ENCODE peak calls at places on chromosome 19, in four cellular contexts. One of them, this sample, is unnamed.
A peak's percentile ranks its signal among the peaks of the same experiment; 100 is the strongest.

GRCh38 chr19:33553530-33554310 is 32.1 kb upstream of the PEPD start:
- DNase-seq in H1: no peak
- DNase-seq in IMR-90: no peak
- DNase-seq in H9: no peak
- DNase-seq in this sample: no peak

GRCh38 chr19:2424686-2425621 is 2.4 kb downstream of the TIMM13 start:
- DNase-seq in IMR-90: peak; percentile 69
- DNase-seq in H1: peak; percentile 84
- DNase-seq in H9: peak; percentile 81
- DNase-seq in this sample: peak; percentile 84

GRCh38 chr19:12664406-12665280 is 1.9 kb downstream of the MAN2B1 start:
- DNase-seq in H9: peak; percentile 96
- DNase-seq in IMR-90: no peak
- DNase-seq in H1: peak; percentile 88
- DNase-seq in this sample: peak; percentile 82

GRCh38 chr19:34282611-34283519 is 28.5 kb downstream of the GARRE1 start:
- DNase-seq in IMR-90: no peak
- DNase-seq in H9: no peak
- DNase-seq in H1: no peak
- DNase-seq in this sample: no peak

GRCh38 chr19:23996549-23996948 is 81.9 kb downstream of the ZNF726 start:
- DNase-seq in H9: peak; percentile 28
- DNase-seq in H1: peak; percentile 56
- DNase-seq in IMR-90: no peak
- DNase-seq in this sample: peak; percentile 46

GRCh38 chr19:19464339-19465098 is 50.8 kb downstream of the TSSK6 start:
- DNase-seq in H1: no peak
- DNase-seq in IMR-90: peak; percentile 73
- DNase-seq in H9: no peak
- DNase-seq in this sample: peak; percentile 97

GRCh38 chr19:56969726-56970125 is 129.2 kb upstream of the PEG3 start:
- DNase-seq in H1: no peak
- DNase-seq in H9: no peak
- DNase-seq in IMR-90: no peak
- DNase-seq in this sample: peak; percentile 37

GRCh38 chr19:33124207-33125098 is 7.5 kb upstream of the WDR88 start:
- DNase-seq in H1: no peak
- DNase-seq in IMR-90: no peak
- DNase-seq in H9: no peak
- DNase-seq in this sample: peak; percentile 92

GRCh38 chr19:3664879-3665642 is 35.2 kb downstream of the PIP5K1C start:
- DNase-seq in H1: no peak
- DNase-seq in H9: no peak
- DNase-seq in IMR-90: no peak
- DNase-seq in this sample: no peak

GRCh38 chr19:6791237-6791636 is 18.7 kb downstream of the VAV1 start:
- DNase-seq in H9: no peak
- DNase-seq in IMR-90: no peak
- DNase-seq in H1: no peak
- DNase-seq in this sample: no peak

GRCh38 chr19:16824658-16825311 is 4.4 kb upstream of the SIN3B start:
- DNase-seq in H1: no peak
- DNase-seq in IMR-90: peak; percentile 51
- DNase-seq in H9: no peak
- DNase-seq in this sample: peak; percentile 58

GRCh38 chr19:36115453-36116343 is at the start of gene TBCB:
- DNase-seq in H1: no peak
- DNase-seq in H9: no peak
- DNase-seq in IMR-90: peak; percentile 28
- DNase-seq in this sample: peak; percentile 61

DNA sequence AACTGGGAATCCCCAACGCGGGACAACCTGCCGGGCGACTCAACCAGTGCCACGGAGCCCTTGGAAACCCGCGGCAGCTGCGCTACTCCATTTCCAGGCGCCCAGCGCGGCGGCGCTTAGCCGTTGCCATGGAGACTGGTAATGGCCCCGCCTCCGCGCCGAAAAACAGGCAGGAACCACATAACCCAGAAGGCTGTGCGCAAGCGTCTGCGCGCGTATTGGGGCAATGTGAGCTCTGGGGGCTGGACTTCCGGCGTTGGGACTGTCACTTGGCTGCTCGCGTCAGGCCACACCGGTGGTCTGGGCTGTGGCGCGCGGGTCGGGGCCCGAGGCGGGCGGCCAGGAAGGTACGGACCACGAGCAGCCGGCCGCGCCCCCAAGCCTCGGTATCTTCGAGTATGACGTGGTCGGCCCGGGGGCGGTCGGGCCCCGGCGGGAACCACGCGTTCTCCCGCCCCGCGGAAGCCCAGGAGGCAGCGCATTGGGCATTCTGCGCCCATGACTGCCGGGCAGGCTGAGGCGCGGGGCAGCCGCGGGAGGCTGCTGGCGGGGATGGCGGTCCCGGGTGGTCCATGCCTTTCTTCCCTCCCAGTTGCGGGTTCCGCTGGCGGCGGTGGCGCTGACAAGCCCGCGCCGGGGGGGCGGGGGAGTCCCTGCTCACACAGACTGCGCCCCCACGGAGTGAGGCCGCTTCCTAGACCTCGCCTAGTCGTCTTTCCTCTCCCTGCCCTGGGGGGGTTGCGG is at the start of gene ZNF324B:
- DNase-seq in IMR-90: peak; percentile 92
- DNase-seq in H9: peak; percentile 98
- DNase-seq in H1: peak; percentile 96
- DNase-seq in this sample: peak; percentile 98
- H4K8ac ChIP-seq in IMR-90: no peak within 1 kb of the TSS
- H4K8ac ChIP-seq in H9: no peak within 1 kb of the TSS
- H4K8ac ChIP-seq in H1: no peak within 1 kb of the TSS
- H4K8ac ChIP-seq in this sample: no peak within 1 kb of the TSS

GRCh38 chr19:30651066-30651465 is 278.9 kb downstream of the ZNF536 start:
- DNase-seq in H9: no peak
- DNase-seq in H1: no peak
- DNase-seq in IMR-90: no peak
- DNase-seq in this sample: no peak

GRCh38 chr19:30649149-30649548 is 277.0 kb downstream of the ZNF536 start:
- DNase-seq in H9: no peak
- DNase-seq in IMR-90: no peak
- DNase-seq in H1: no peak
- DNase-seq in this sample: no peak

GRCh38 chr19:30651691-30652090 is 279.5 kb downstream of the ZNF536 start:
- DNase-seq in H1: no peak
- DNase-seq in H9: no peak
- DNase-seq in IMR-90: no peak
- DNase-seq in this sample: no peak

GRCh38 chr19:30648321-30648720 is 276.1 kb downstream of the ZNF536 start:
- DNase-seq in H1: no peak
- DNase-seq in IMR-90: peak; percentile 2
- DNase-seq in H9: no peak
- DNase-seq in this sample: peak; percentile 64

GRCh38 chr19:30649934-30650614 is 277.9 kb downstream of the ZNF536 start:
- DNase-seq in H1: peak; percentile 54
- DNase-seq in H9: no peak
- DNase-seq in IMR-90: peak; percentile 51
- DNase-seq in this sample: peak; percentile 60
- H3K4me1 ChIP-seq in H1: no peaks in the 10 kb centered on the region
- H3K4me1 ChIP-seq in H9: no peaks in the 10 kb centered on the region
- H3K4me1 ChIP-seq in IMR-90: no peaks in the 10 kb centered on the region
- H3K4me1 ChIP-seq in this sample: no peaks in the 10 kb centered on the region

GRCh38 chr19:50377517-50377916 is 1.3 kb downstream of the NR1H2 start:
- DNase-seq in IMR-90: no peak
- DNase-seq in H9: no peak
- DNase-seq in H1: no peak
- DNase-seq in this sample: no peak
- H3K56ac ChIP-seq in IMR-90: no peak overlapping the region
- H3K56ac ChIP-seq in H9: no peak overlapping the region
- H3K56ac ChIP-seq in H1: no peak overlapping the region
- H3K56ac ChIP-seq in this sample: no peak overlapping the region

DNA sequence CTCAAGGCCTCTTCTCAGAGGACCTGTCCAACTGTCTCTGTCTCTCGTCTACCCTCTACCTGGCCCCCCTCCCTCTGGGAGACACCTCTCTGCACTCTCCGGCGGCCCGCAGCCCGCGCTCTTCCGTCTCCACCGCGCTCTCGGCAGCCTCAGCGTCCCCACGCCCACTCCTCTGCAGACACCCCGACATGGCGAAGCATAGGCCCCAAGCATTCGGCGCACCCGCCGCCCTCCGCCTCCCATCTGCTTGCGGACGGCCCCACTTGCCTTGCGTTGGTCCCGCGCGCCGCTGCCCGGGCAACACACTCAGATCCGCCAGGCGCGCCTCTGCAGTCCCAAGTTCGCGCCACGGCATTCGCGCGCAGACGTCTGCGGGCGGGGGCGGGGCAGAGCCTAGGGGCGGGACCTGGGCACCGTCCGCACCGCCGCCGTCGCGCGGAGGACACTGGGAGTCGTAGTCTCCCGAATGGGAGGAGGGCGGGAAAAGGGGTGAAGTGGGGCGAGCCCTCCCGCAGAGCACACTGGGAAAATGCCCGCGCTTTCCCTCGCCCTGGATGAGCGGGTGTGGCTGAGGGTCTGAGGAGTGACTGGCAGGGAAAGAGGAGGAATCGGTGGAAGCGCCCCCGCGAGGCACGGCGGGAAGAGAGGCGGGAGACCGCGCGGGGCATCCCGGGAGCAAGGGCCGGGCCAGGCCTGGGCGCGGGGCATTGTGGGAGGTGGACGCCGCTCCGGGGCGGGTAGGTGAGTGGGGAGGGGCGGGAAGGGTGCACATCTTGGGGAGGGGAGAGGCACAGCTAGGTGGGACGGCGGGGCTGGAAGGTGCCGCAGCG is at the start of the genes LIG1 and ZSWIM9:
- DNase-seq in H1: peak; percentile 95
- DNase-seq in IMR-90: peak; percentile 95
- DNase-seq in H9: peak; percentile 93
- DNase-seq in this sample: peak; percentile 97
- H4K8ac ChIP-seq in H1: peak within 1 kb of the TSS; percentile 97
- H4K8ac ChIP-seq in IMR-90: peak within 1 kb of the TSS; percentile 97
- H4K8ac ChIP-seq in H9: peak within 1 kb of the TSS; percentile 27
- H4K8ac ChIP-seq in this sample: no peak within 1 kb of the TSS

GRCh38 chr19:806815-807421 is 9.7 kb downstream of the PTBP1 start:
- DNase-seq in H9: no peak
- DNase-seq in H1: no peak
- DNase-seq in IMR-90: no peak
- DNase-seq in this sample: no peak
- H3K4me1 ChIP-seq in H9: no peaks in the 10 kb centered on the region
- H3K4me1 ChIP-seq in H1: no peaks in the 10 kb centered on the region
- H3K4me1 ChIP-seq in IMR-90: peaks cover 5% of the 10 kb centered on the region
- H3K4me1 ChIP-seq in this sample: no peaks in the 10 kb centered on the region

GRCh38 chr19:18435848-18436631 is 1.9 kb downstream of the ISYNA1 start:
- DNase-seq in H9: no peak
- DNase-seq in IMR-90: no peak
- DNase-seq in H1: no peak
- DNase-seq in this sample: no peak
- H3K56ac ChIP-seq in H9: no peak overlapping the region
- H3K56ac ChIP-seq in IMR-90: no peak overlapping the region
- H3K56ac ChIP-seq in H1: no peak overlapping the region
- H3K56ac ChIP-seq in this sample: no peak overlapping the region

DNA sequence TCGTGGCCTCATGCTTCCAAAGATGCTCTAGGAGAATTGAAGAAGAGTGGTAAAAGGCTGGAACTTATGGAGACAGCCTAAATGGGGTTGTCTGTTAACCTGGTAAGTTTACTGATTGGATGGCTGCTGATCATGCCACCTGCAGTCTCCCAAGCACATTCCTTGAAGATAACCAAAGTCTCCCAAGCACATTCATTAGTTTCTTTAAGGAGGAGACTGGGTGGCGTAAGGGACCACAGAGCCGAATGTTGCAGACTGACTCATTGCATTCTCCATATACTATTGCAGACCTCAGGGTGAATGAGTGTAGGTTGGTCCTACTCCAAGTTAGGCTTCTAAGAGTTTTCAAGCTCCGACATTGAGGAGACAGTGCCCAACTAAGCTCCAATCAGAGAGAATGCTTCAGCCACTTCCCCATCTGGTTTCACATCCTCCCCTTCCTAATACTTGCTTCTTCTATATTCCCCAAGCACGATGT is at the start of gene IGFL3:
- DNase-seq in H1: no peak
- DNase-seq in H9: no peak
- DNase-seq in IMR-90: peak; percentile 34
- DNase-seq in this sample: peak; percentile 16
- H4K8ac ChIP-seq in H1: no peak within 1 kb of the TSS
- H4K8ac ChIP-seq in H9: no peak within 1 kb of the TSS
- H4K8ac ChIP-seq in IMR-90: no peak within 1 kb of the TSS
- H4K8ac ChIP-seq in this sample: no peak within 1 kb of the TSS